ENCODE peak calls at places on chromosome 16, in four cellular contexts. V is A549, T is IMR-90, X is HepG2. W is an unnamed sample.
A peak's percentile ranks its signal among the peaks of the same experiment; 100 is the strongest.

GRCh38 chr16:51113254-51114125 is 37.6 kb downstream of the SALL1 start:
- DNase-seq in T (no peak), X (no peak), V (no peak), W (no peak)

GRCh38 chr16:87707714-87708113 is 58.1 kb downstream of the KLHDC4 start:
- DNase-seq in T (no peak), X (no peak), V (no peak), W (no peak)

GRCh38 chr16:4729876-4730275 is 4.2 kb downstream of the ANKS3 start:
- DNase-seq in T (no peak), V (no peak), X (no peak), W (no peak)

GRCh38 chr16:28502290-28502689 is 4.3 kb downstream of the IL27 start:
- DNase-seq in V (no peak), T (no peak), X (no peak), W (no peak)

GRCh38 chr16:6008656-6009055 is 911.1 kb upstream of the EEF2KMT start:
- DNase-seq in V (no peak), T (no peak), X (no peak), W (no peak)

GRCh38 chr16:16146380-16147315 is 76.6 kb downstream of the ABCC6 start:
- DNase-seq in X (no peak), V (no peak), T (no peak), W (no peak)

GRCh38 chr16:74991593-74992403 is 6.9 kb upstream of the WDR59 start:
- DNase-seq in T (no peak), X (peak; percentile 100), V (no peak), W (peak; percentile 67)

GRCh38 chr16:11198817-11199216 is 57.2 kb downstream of the SOCS1 start:
- DNase-seq in V (peak; percentile 22), T (no peak), X (no peak), W (peak; percentile 87)

GRCh38 chr16:51035110-51035498 is 116.0 kb downstream of the SALL1 start:
- DNase-seq in T (no peak), V (no peak), X (no peak), W (no peak)

GRCh38 chr16:87789437-87790277 is 23.9 kb upstream of the KLHDC4 start:
- DNase-seq in V (peak; percentile 98), X (peak; percentile 95), T (peak; percentile 86), W (no peak)

GRCh38 chr16:8565498-8565897 is 24.8 kb downstream of the TMEM114 start:
- DNase-seq in V (no peak), T (no peak), X (no peak), W (no peak)

GRCh38 chr16:89115216-89115949 is 21.7 kb downstream of the ACSF3 start:
- DNase-seq in V (no peak), X (no peak), T (no peak), W (peak; percentile 65)

GRCh38 chr16:79269211-79269863 is 331.2 kb downstream of the MAF start:
- DNase-seq in T (no peak), X (no peak), V (no peak), W (no peak)

GRCh38 chr16:3461120-3461519 is 17.6 kb downstream of the NAA60 start:
- DNase-seq in X (no peak), V (no peak), T (no peak), W (no peak)

GRCh38 chr16:929227-929669 is 41.5 kb downstream of the LMF1 start:
- DNase-seq in T (no peak), V (no peak), X (no peak), W (no peak)

GRCh38 chr16:2226245-2226793 is 2.9 kb downstream of the E4F1 start:
- DNase-seq in V (no peak), T (no peak), X (peak; percentile 91), W (no peak)

DNA sequence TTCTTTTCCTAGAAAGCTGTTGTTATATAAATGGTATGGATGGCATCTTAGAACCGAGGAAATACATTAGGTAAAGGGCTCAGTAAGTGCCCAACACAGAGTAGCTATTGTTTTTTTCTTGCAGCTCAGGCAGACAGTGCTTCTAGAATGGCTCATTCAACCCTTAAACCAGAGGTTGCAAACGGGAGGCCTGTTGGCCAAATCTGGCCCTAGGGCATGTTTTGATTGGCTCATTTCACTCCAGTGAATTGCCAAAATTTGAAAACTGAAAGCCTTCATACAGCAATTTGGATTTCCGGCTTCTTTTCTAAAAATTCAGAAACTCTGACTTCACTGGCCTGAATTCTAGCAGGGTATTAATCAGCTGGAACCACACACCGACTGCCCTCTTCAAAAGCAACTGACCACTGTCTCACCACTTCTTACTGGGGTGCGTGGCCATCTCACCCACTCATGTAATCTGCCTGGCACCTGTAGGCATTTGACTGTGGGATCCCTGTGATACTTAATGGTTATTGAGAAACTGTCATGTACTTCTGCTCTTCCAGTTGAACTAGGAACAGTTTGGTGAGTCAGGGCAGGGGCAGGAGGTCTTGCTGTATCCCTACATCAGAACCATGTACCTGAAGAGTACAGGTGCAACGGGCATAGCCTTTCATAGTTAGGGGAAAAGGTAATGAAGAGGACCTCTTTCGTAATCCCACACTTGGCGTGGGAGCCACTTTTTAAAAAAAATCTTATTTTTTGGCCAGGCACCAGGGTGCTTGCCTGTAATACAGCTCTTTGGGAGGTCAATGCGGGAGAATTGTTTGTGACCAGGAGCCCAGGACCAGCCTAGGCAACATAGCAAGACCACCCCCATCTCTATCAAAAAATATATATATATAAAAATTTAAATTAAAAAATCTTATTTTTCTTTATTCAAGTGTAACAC is 53.6 kb upstream of the SCNN1B start:
- DNase-seq in T (no peak), V (no peak), X (no peak), W (no peak)
- TF ChIP-seq SMC3 in T (no peak), V (no peak), X (no peak), W (no peak)

GRCh38 chr16:73018796-73019455 is 29.0 kb downstream of the ZFHX3 start:
- DNase-seq in X (no peak), V (no peak), T (no peak), W (no peak)

GRCh38 chr16:73019456-73020362 is 28.2 kb downstream of the ZFHX3 start:
- DNase-seq in V (peak; percentile 87), X (no peak), T (peak; percentile 89), W (peak; percentile 7)

GRCh38 chr16:73016488-73016830 is 31.5 kb downstream of the ZFHX3 start:
- DNase-seq in X (no peak), V (peak; percentile 8), T (no peak), W (no peak)

GRCh38 chr16:73015612-73016487 is 32.1 kb downstream of the ZFHX3 start:
- DNase-seq in X (peak; percentile 91), V (peak; percentile 29), T (no peak), W (no peak)

GRCh38 chr16:73017321-73017720 is 30.6 kb downstream of the ZFHX3 start:
- DNase-seq in T (no peak), V (no peak), X (no peak), W (no peak)
- TF ChIP-seq SMC3 in T (no peak), V (no peak), X (no peak), W (no peak)

DNA sequence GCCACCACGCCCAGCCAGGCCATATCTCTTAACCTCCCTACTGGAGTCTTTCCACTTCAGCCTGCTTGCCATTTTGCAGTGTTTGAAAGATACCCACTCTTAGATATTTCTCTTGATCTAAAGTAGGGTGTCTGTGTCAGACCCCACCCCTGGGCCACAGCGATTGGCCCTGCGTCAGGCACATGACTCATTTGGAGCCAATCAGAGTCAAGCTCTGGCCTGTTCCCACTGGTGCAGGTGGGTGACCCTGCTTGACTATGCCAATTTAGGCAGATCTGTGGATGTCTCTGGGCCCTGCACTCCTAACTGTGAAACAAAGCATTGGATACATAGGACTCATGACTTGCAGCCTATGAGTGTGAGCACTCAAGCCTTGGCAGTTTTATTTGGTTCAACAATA is 27.6 kb downstream of the FOXL1 start:
- DNase-seq in T (no peak), V (no peak), X (no peak), W (no peak)
- TF ChIP-seq SMC3 in T (no peak), V (no peak), X (no peak), W (no peak)

GRCh38 chr16:81873843-81874752 is 95.0 kb downstream of the PLCG2 start:
- DNase-seq in X (peak; percentile 45), T (peak; percentile 24), V (peak; percentile 72), W (peak; percentile 65)

GRCh38 chr16:81875461-81875860 is 96.4 kb downstream of the PLCG2 start:
- DNase-seq in T (no peak), X (no peak), V (no peak), W (no peak)

GRCh38 chr16:81869326-81869725 is 90.2 kb downstream of the PLCG2 start:
- DNase-seq in T (no peak), X (no peak), V (no peak), W (no peak)

GRCh38 chr16:81876273-81876900 is 97.3 kb downstream of the PLCG2 start:
- DNase-seq in T (no peak), V (no peak), X (no peak), W (no peak)

GRCh38 chr16:81873221-81873620 is 94.1 kb downstream of the PLCG2 start:
- DNase-seq in X (no peak), T (no peak), V (no peak), W (no peak)
- TF ChIP-seq SMC3 in X (no peak), T (no peak), V (no peak), W (no peak)

GRCh38 chr16:66226762-66227161 is 139.7 kb upstream of the CDH5 start:
- DNase-seq in V (no peak), T (no peak), X (no peak), W (no peak)
- TF ChIP-seq SMC3 in V (no peak), T (no peak), X (no peak), W (no peak)

W was measured in K562.